ENCODE peak calls at places on chromosome 10, in seven cellular contexts. V is NCI-H2081, L is hepatocyte, O is left kidney, G is suprapubic skin, N is pancreas, I is LHCN-M2. W is an unnamed sample.
A peak's percentile ranks its signal among the peaks of the same experiment; 100 is the strongest.

GRCh38 chr10:112314822-112315474 is 31.7 kb downstream of the TECTB start:
- DNase-seq in V (peak; percentile 51), L (peak; percentile 91), O (peak; percentile 87), G (peak; percentile 84), N (peak; percentile 52), I (peak; percentile 52), W (peak; percentile 48)

GRCh38 chr10:329361-330099 is 194.3 kb downstream of the ZMYND11 start:
- DNase-seq in V (peak; percentile 48), L (peak; percentile 92), O (peak; percentile 44), G (peak; percentile 92), N (peak; percentile 92), I (peak; percentile 94), W (peak; percentile 50)

GRCh38 chr10:86900955-86901354 is 56.5 kb downstream of the MMRN2 start:
- DNase-seq in V (no peak), L (peak; percentile 61), O (peak; percentile 39), G (no peak), N (peak; percentile 94), I (no peak), W (no peak)

GRCh38 chr10:34252111-34252510 is 563.0 kb downstream of the PARD3 start:
- DNase-seq in V (no peak), L (peak; percentile 41), O (no peak), G (no peak), N (no peak), I (no peak), W (no peak)

GRCh38 chr10:129624526-129624925 is 157.5 kb downstream of the MGMT start:
- DNase-seq in V (no peak), L (no peak), O (no peak), G (no peak), N (no peak), I (no peak), W (no peak)

GRCh38 chr10:121159670-121160069 is 308.5 kb downstream of the WDR11 start:
- DNase-seq in V (no peak), L (no peak), O (no peak), G (no peak), N (no peak), I (no peak), W (no peak)

GRCh38 chr10:62037166-62037831 is 135.8 kb downstream of the ARID5B start:
- DNase-seq in V (peak; percentile 43), L (no peak), O (peak; percentile 69), G (no peak), N (no peak), I (peak; percentile 57), W (peak; percentile 30)

GRCh38 chr10:30980951-30981616 is 50.6 kb downstream of the ZNF438 start:
- DNase-seq in V (peak; percentile 19), L (no peak), O (peak; percentile 16), G (peak; percentile 83), N (peak; percentile 67), I (peak; percentile 94), W (peak; percentile 45)

GRCh38 chr10:34109952-34110702 is 705.0 kb downstream of the PARD3 start:
- DNase-seq in V (no peak), L (no peak), O (no peak), G (no peak), N (no peak), I (peak; percentile 68), W (no peak)

GRCh38 chr10:79051766-79052165 is 17.0 kb upstream of the ZMIZ1 start:
- DNase-seq in V (no peak), L (no peak), O (no peak), G (peak; percentile 48), N (peak; percentile 12), I (no peak), W (no peak)

GRCh38 chr10:58642283-58642682 is 129.6 kb downstream of the BICC1 start:
- DNase-seq in V (no peak), L (no peak), O (no peak), G (no peak), N (no peak), I (peak; percentile 75), W (no peak)

GRCh38 chr10:71725249-71725648 is 5.7 kb upstream of the C10orf105 start:
- DNase-seq in V (no peak), L (no peak), O (no peak), G (no peak), N (no peak), I (no peak), W (no peak)

GRCh38 chr10:31659665-31660064 is 269.0 kb downstream of the ARHGAP12 start:
- DNase-seq in V (no peak), L (no peak), O (no peak), G (no peak), N (no peak), I (no peak), W (no peak)

GRCh38 chr10:33376476-33376875 is 42.0 kb upstream of the NRP1 start:
- DNase-seq in V (no peak), L (no peak), O (no peak), G (no peak), N (no peak), I (no peak), W (no peak)

GRCh38 chr10:103793920-103794883 is 61.2 kb downstream of the SH3PXD2A start:
- DNase-seq in V (peak; percentile 52), L (peak; percentile 88), O (no peak), G (no peak), N (peak; percentile 78), I (no peak), W (no peak)

GRCh38 chr10:65618125-65618524 is 1307.7 kb upstream of the LRRTM3 start:
- DNase-seq in V (no peak), L (no peak), O (no peak), G (no peak), N (no peak), I (peak; percentile 22), W (no peak)

GRCh38 chr10:92027141-92027540 is 103.6 kb downstream of the BTAF1 start:
- DNase-seq in V (no peak), L (peak; percentile 17), O (no peak), G (no peak), N (no peak), I (no peak), W (no peak)

GRCh38 chr10:20955355-20955893 is 58.3 kb upstream of the NEBL start:
- DNase-seq in V (no peak), L (no peak), O (no peak), G (no peak), N (no peak), I (no peak), W (no peak)

GRCh38 chr10:98450618-98451017 is 3.9 kb upstream of the HPS1 start:
- DNase-seq in V (no peak), L (no peak), O (no peak), G (no peak), N (no peak), I (no peak), W (no peak)

W was measured in COR-L47.